ENCODE peak calls at places on chromosomes 12 and 14, in five cellular contexts. One of them, this sample, is unnamed.

GRCh38 chr12:47184813-47185212 is 105.1 kb upstream of the AMIGO2 start:
- DNase-seq in neural crest cell: no peak
- DNase-seq in lung: peak; percentile 75
- DNase-seq in AG09309: no peak
- DNase-seq in NAMALWA: no peak
- DNase-seq in this sample: no peak

GRCh38 chr14:96180004-96180403 is 24.6 kb upstream of the BDKRB2 start:
- DNase-seq in AG09309: no peak
- DNase-seq in neural crest cell: no peak
- DNase-seq in NAMALWA: peak; percentile 38
- DNase-seq in lung: no peak
- DNase-seq in this sample: no peak

GRCh38 chr12:122835693-122836026 is 403 bp downstream of the HIP1R start:
- DNase-seq in lung: no peak
- DNase-seq in AG09309: no peak
- DNase-seq in NAMALWA: peak; percentile 44
- DNase-seq in neural crest cell: no peak
- DNase-seq in this sample: no peak

GRCh38 chr12:6430124-6430989 is 14.4 kb upstream of the CD27 start:
- DNase-seq in neural crest cell: no peak
- DNase-seq in NAMALWA: peak; percentile 46
- DNase-seq in lung: peak; percentile 89
- DNase-seq in AG09309: peak; percentile 98
- DNase-seq in this sample: peak; percentile 51

GRCh38 chr14:36214476-36215216 is 38.1 kb upstream of the PTCSC3 start:
- DNase-seq in AG09309: no peak
- DNase-seq in neural crest cell: no peak
- DNase-seq in NAMALWA: no peak
- DNase-seq in lung: no peak
- DNase-seq in this sample: no peak

GRCh38 chr12:22821985-22822384 is 197.0 kb downstream of the ETNK1 start:
- DNase-seq in lung: no peak
- DNase-seq in NAMALWA: no peak
- DNase-seq in AG09309: no peak
- DNase-seq in neural crest cell: no peak
- DNase-seq in this sample: no peak

GRCh38 chr14:26596722-26597030 is 1.2 kb downstream of the NOVA1 start:
- DNase-seq in AG09309: no peak
- DNase-seq in NAMALWA: no peak
- DNase-seq in neural crest cell: peak; percentile 15
- DNase-seq in lung: no peak
- DNase-seq in this sample: peak; percentile 41

GRCh38 chr14:66624319-66624937 is 116.5 kb downstream of the GPHN start:
- DNase-seq in lung: no peak
- DNase-seq in neural crest cell: peak; percentile 16
- DNase-seq in NAMALWA: peak; percentile 33
- DNase-seq in AG09309: peak; percentile 31
- DNase-seq in this sample: peak; percentile 83

GRCh38 chr12:27785882-27786570 is 6.0 kb upstream of the MANSC4 start:
- DNase-seq in neural crest cell: no peak
- DNase-seq in AG09309: no peak
- DNase-seq in lung: no peak
- DNase-seq in NAMALWA: no peak
- DNase-seq in this sample: no peak

GRCh38 chr14:90850487-90850886 is 34.3 kb upstream of the TTC7B start:
- DNase-seq in AG09309: no peak
- DNase-seq in NAMALWA: no peak
- DNase-seq in neural crest cell: no peak
- DNase-seq in lung: no peak
- DNase-seq in this sample: peak; percentile 80

GRCh38 chr12:20490213-20490612 is 121.9 kb downstream of the PDE3A start:
- DNase-seq in neural crest cell: no peak
- DNase-seq in lung: no peak
- DNase-seq in AG09309: no peak
- DNase-seq in NAMALWA: no peak
- DNase-seq in this sample: no peak

GRCh38 chr12:10722905-10723866 is at the start of gene YBX3:
- DNase-seq in lung: peak; percentile 89
- DNase-seq in AG09309: peak; percentile 37
- DNase-seq in NAMALWA: peak; percentile 82
- DNase-seq in neural crest cell: peak; percentile 65
- DNase-seq in this sample: peak; percentile 85

GRCh38 chr14:85088231-85088630 is 441.7 kb upstream of the FLRT2 start:
- DNase-seq in AG09309: peak; percentile 14
- DNase-seq in neural crest cell: no peak
- DNase-seq in lung: no peak
- DNase-seq in NAMALWA: no peak
- DNase-seq in this sample: no peak